ENCODE peak calls at places on chromosomes 6 and 20, in eight cellular contexts. K is AG04450; Y is CD4-positive, alpha-beta memory T cell; E is foreskin keratinocyte; C is uterus; A is pancreas; F is H9; Z is ovary. P is an unnamed sample.

GRCh38 chr6:139549561-139550070 is 175.2 kb upstream of the CITED2 start:
- DNase-seq in A (no peak), C (no peak), Y (no peak), F (no peak), K (no peak), E (peak), Z (no peak), P (no peak)

GRCh38 chr6:144379356-144379755 is 94.2 kb downstream of the UTRN start:
- DNase-seq in E (no peak), Y (no peak), F (no peak), Z (no peak), K (peak), C (no peak), A (no peak), P (no peak)

GRCh38 chr6:25014806-25015560 is 79.2 kb upstream of the RIPOR2 start:
- DNase-seq in F (no peak), Y (peak), A (no peak), K (peak), C (peak), E (no peak), Z (no peak), P (no peak)

GRCh38 chr20:48791666-48792071 is 36.1 kb downstream of the PREX1 start:
- DNase-seq in Z (no peak), A (peak), F (no peak), E (no peak), C (no peak), K (no peak), Y (no peak), P (no peak)

GRCh38 chr6:38404900-38405556 is 234.7 kb downstream of the BTBD9 start:
- DNase-seq in Z (no peak), A (no peak), F (no peak), C (no peak), Y (no peak), K (no peak), E (peak), P (no peak)

GRCh38 chr6:14458669-14459266 is 341.2 kb downstream of the CD83 start:
- DNase-seq in K (peak), C (no peak), Z (no peak), E (peak), F (no peak), A (no peak), Y (no peak), P (no peak)

GRCh38 chr6:110874880-110875547 is 429 bp downstream of the AMD1 start:
- DNase-seq in Z (peak), Y (no peak), A (peak), F (no peak), K (peak), C (peak), E (no peak), P (peak)

GRCh38 chr6:118277631-118278030 is 270.5 kb upstream of the PLN start:
- DNase-seq in E (no peak), F (no peak), Z (no peak), K (no peak), A (no peak), Y (no peak), C (no peak), P (no peak)

GRCh38 chr6:15148356-15149058 is 97.4 kb upstream of the JARID2 start:
- DNase-seq in Y (no peak), E (peak), K (peak), F (peak), Z (no peak), C (no peak), A (no peak), P (peak)

GRCh38 chr6:125659887-125660286 is 89.5 kb upstream of the HEY2 start:
- DNase-seq in F (no peak), C (no peak), Z (no peak), K (no peak), E (no peak), Y (no peak), A (no peak), P (no peak)

GRCh38 chr6:125662301-125662700 is 87.1 kb upstream of the HEY2 start:
- DNase-seq in K (no peak), C (no peak), F (no peak), Z (no peak), Y (no peak), E (no peak), A (no peak), P (no peak)

GRCh38 chr6:125658125-125658524 is 91.3 kb upstream of the HEY2 start:
- DNase-seq in K (no peak), A (no peak), C (no peak), E (no peak), Z (no peak), Y (no peak), F (no peak), P (peak)

GRCh38 chr6:125658759-125659431 is 90.5 kb upstream of the HEY2 start:
- DNase-seq in C (no peak), Y (no peak), A (no peak), K (no peak), E (no peak), Z (no peak), F (no peak), P (no peak)
- H3K27ac ChIP-seq in C (no peak), Y (no peak), A (no peak), K (no peak), E (no peak), Z (no peak), F (no peak), P (peak)

GRCh38 chr6:131001945-131002661 is 60.9 kb downstream of the EPB41L2 start:
- DNase-seq in Z (no peak), E (no peak), C (no peak), F (no peak), A (no peak), Y (no peak), K (no peak), P (no peak)
- H3K27ac ChIP-seq in Z (no peak), E (no peak), C (peak), F (no peak), A (no peak), Y (no peak), K (peak), P (no peak)

GRCh38 chr20:51427625-51428291 is 114.8 kb downstream of the NFATC2 start:
- DNase-seq in A (no peak), Y (no peak), F (no peak), K (no peak), Z (no peak), E (no peak), C (no peak), P (no peak)

GRCh38 chr20:51428451-51429143 is 113.9 kb downstream of the NFATC2 start:
- DNase-seq in C (peak), Z (peak), E (no peak), Y (no peak), K (no peak), F (no peak), A (peak), P (no peak)

GRCh38 chr20:51425347-51426106 is 117.0 kb downstream of the NFATC2 start:
- DNase-seq in Y (peak), E (no peak), C (no peak), F (no peak), K (no peak), Z (no peak), A (no peak), P (no peak)

GRCh38 chr20:51429144-51429482 is 113.4 kb downstream of the NFATC2 start:
- DNase-seq in K (no peak), Y (no peak), F (no peak), Z (no peak), C (no peak), A (no peak), E (no peak), P (no peak)

GRCh38 chr20:51426879-51427624 is 115.5 kb downstream of the NFATC2 start:
- DNase-seq in K (no peak), Y (no peak), F (no peak), A (no peak), Z (no peak), C (no peak), E (no peak), P (no peak)
- H3K27ac ChIP-seq in K (no peak), Y (peak), F (no peak), A (no peak), Z (no peak), C (no peak), E (no peak), P (no peak)

GRCh38 chr6:97306946-97307345 is 23.9 kb upstream of the MMS22L start:
- DNase-seq in E (no peak), A (no peak), K (no peak), Y (no peak), Z (no peak), F (no peak), C (no peak), P (no peak)

GRCh38 chr6:97304701-97305100 is 21.7 kb upstream of the MMS22L start:
- DNase-seq in E (no peak), K (no peak), C (no peak), F (no peak), Z (no peak), A (no peak), Y (no peak), P (no peak)

DNA sequence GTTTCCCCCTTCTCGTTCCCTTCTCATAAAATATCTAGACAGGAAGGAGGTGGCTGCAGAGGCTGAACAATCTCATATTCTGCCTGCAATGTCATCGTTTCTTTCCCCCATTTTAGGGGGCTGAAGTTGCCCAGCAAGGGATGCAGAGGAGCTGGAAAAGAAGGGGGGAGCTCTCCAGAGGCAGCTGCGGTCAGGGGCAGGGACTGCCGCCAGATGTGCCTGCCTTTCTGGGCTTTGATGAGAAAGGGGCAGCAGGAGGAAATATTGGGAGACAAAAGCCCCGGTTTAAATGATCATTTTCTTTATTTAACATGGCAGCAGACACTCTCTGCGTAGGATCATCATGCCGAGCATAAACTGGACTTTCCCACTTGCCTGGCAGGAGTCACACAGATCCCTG is 22.7 kb upstream of the MMS22L start:
- DNase-seq in F (no peak), K (no peak), C (no peak), Z (no peak), Y (no peak), A (no peak), E (no peak), P (no peak)
- H3K27ac ChIP-seq in F (no peak), K (no peak), C (no peak), Z (no peak), Y (no peak), A (no peak), E (no peak), P (no peak)

DNA sequence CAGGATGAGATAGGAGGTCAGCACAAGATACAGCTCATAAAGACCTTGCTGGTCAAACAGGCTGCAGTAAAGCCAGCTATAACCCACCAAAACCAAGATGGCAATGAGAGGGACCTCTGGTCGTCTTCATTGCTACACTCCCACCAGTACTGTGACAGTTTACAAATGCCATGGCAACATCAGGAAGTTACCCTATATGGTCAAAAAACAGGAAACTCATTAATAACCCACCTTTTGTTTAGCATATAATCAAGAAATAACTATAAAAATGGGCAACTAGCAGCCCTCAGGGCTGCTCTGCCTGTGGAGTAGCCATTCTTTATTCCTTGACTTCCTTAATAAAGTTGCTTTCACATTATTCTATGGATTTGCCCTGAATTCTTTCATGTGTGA is 30.9 kb downstream of the SLC22A2 start:
- DNase-seq in C (no peak), E (no peak), Y (no peak), K (no peak), Z (no peak), A (no peak), F (no peak), P (no peak)
- H3K27ac ChIP-seq in C (no peak), E (no peak), Y (no peak), K (no peak), Z (no peak), A (no peak), F (no peak), P (no peak)

GRCh38 chr20:50130346-50130703 is 17.4 kb upstream of the UBE2V1 start:
- DNase-seq in A (no peak), E (no peak), Y (no peak), C (no peak), K (no peak), F (no peak), Z (no peak), P (no peak)
- H3K27ac ChIP-seq in A (no peak), E (no peak), Y (no peak), C (peak), K (peak), F (no peak), Z (no peak), P (no peak)

GRCh38 chr6:8065519-8065911 is 1.3 kb upstream of the BLOC1S5 start:
- DNase-seq in E (no peak), Z (no peak), K (no peak), A (no peak), Y (no peak), C (no peak), F (no peak), P (no peak)
- H3K27ac ChIP-seq in E (no peak), Z (no peak), K (no peak), A (no peak), Y (peak), C (no peak), F (no peak), P (no peak)